ENCODE peak calls at places on chromosomes 3 and 15, in ten cellular contexts. V is sigmoid colon; U is psoas muscle; R is effector memory CD4-positive, alpha-beta T cell; B is body of pancreas; S is astrocyte; L is GM23248; H is Peyer's patch; A is colonic mucosa; O is pancreas. Z is an unnamed sample.
A peak's percentile ranks its signal among the peaks of the same experiment; 100 is the strongest.

GRCh38 chr15:101307048-101307896 is 12.2 kb upstream of the SNRPA1 start:
- DNase-seq in V (peak; percentile 46), U (no peak), R (no peak), B (peak; percentile 6), S (no peak), L (no peak), H (no peak), A (no peak), O (no peak), Z (no peak)

GRCh38 chr3:52831500-52832301 is 1.2 kb upstream of the ITIH4 start:
- DNase-seq in V (peak; percentile 85), U (peak; percentile 80), R (no peak), B (peak; percentile 74), S (peak; percentile 61), L (peak; percentile 87), H (no peak), A (peak; percentile 61), O (no peak), Z (no peak)

GRCh38 chr3:49715611-49716121 is 3.8 kb downstream of the AMIGO3 start:
- DNase-seq in V (peak; percentile 65), U (no peak), R (no peak), B (peak; percentile 20), S (no peak), L (no peak), H (no peak), A (no peak), O (no peak), Z (no peak)

GRCh38 chr3:78604328-78604727 is 1163.5 kb downstream of the ROBO1 start:
- DNase-seq in V (no peak), U (no peak), R (no peak), B (no peak), S (peak; percentile 88), L (peak; percentile 77), H (no peak), A (no peak), O (no peak), Z (no peak)

GRCh38 chr15:67105065-67105951 is 39.9 kb downstream of the SMAD3 start:
- DNase-seq in V (peak; percentile 83), U (peak; percentile 69), R (no peak), B (peak; percentile 82), S (peak; percentile 99), L (peak; percentile 98), H (no peak), A (peak; percentile 48), O (peak; percentile 63), Z (no peak)

GRCh38 chr15:27237319-27237939 is 266.4 kb downstream of the GABRG3 start:
- DNase-seq in V (no peak), U (no peak), R (no peak), B (no peak), S (no peak), L (no peak), H (no peak), A (no peak), O (no peak), Z (no peak)

GRCh38 chr15:63970723-63971426 is 75.4 kb downstream of the DAPK2 start:
- DNase-seq in V (no peak), U (no peak), R (no peak), B (no peak), S (no peak), L (peak; percentile 24), H (peak; percentile 40), A (no peak), O (no peak), Z (no peak)

GRCh38 chr3:129756871-129757270 is 136.6 kb downstream of the TMCC1 start:
- DNase-seq in V (no peak), U (no peak), R (no peak), B (no peak), S (peak; percentile 52), L (peak; percentile 48), H (no peak), A (no peak), O (no peak), Z (no peak)

GRCh38 chr15:45612790-45613415 is 21.9 kb upstream of the SQOR start:
- DNase-seq in V (no peak), U (no peak), R (no peak), B (no peak), S (no peak), L (peak; percentile 57), H (no peak), A (no peak), O (no peak), Z (no peak)

GRCh38 chr15:64004582-64004981 is 41.7 kb downstream of the DAPK2 start:
- DNase-seq in V (no peak), U (peak; percentile 44), R (no peak), B (peak; percentile 87), S (no peak), L (peak; percentile 43), H (peak; percentile 78), A (peak; percentile 86), O (peak; percentile 67), Z (no peak)

GRCh38 chr15:63305276-63305675 is 27.9 kb downstream of the APH1B start:
- DNase-seq in V (no peak), U (no peak), R (no peak), B (no peak), S (no peak), L (no peak), H (no peak), A (no peak), O (no peak), Z (no peak)

GRCh38 chr3:126349071-126349470 is 8.1 kb downstream of the KLF15 start:
- DNase-seq in V (peak; percentile 66), U (no peak), R (no peak), B (no peak), S (no peak), L (no peak), H (peak; percentile 42), A (no peak), O (no peak), Z (no peak)

GRCh38 chr3:62876064-62876463 is 848 bp upstream of the CADPS start:
- DNase-seq in V (no peak), U (no peak), R (no peak), B (peak; percentile 63), S (peak; percentile 64), L (peak; percentile 77), H (peak; percentile 58), A (peak; percentile 69), O (peak; percentile 57), Z (peak; percentile 78)

GRCh38 chr3:141920701-141921100 is 44.3 kb downstream of the ATP1B3 start:
- DNase-seq in V (no peak), U (no peak), R (no peak), B (no peak), S (no peak), L (peak; percentile 7), H (no peak), A (peak; percentile 7), O (no peak), Z (no peak)

GRCh38 chr3:69739204-69740102 is at the start of gene MITF:
- DNase-seq in V (peak; percentile 96), U (peak; percentile 94), R (no peak), B (peak; percentile 88), S (peak; percentile 77), L (peak; percentile 97), H (peak; percentile 89), A (peak; percentile 95), O (peak; percentile 89), Z (peak; percentile 80)

GRCh38 chr3:38579551-38580449 is 69.7 kb downstream of the SCN5A start:
- DNase-seq in V (no peak), U (no peak), R (no peak), B (no peak), S (peak; percentile 7), L (no peak), H (peak; percentile 26), A (no peak), O (no peak), Z (no peak)

GRCh38 chr15:95663156-95663831 is 667.2 kb upstream of the NR2F2 start:
- DNase-seq in V (no peak), U (no peak), R (no peak), B (no peak), S (peak; percentile 76), L (peak; percentile 78), H (no peak), A (no peak), O (no peak), Z (no peak)

GRCh38 chr15:72133211-72133610 is 15.0 kb downstream of the SENP8 start:
- DNase-seq in V (no peak), U (no peak), R (no peak), B (no peak), S (no peak), L (no peak), H (no peak), A (no peak), O (no peak), Z (no peak)

GRCh38 chr3:34183581-34184313 is 385.3 kb downstream of the PDCD6IP start:
- DNase-seq in V (no peak), U (no peak), R (no peak), B (no peak), S (no peak), L (no peak), H (no peak), A (peak; percentile 22), O (no peak), Z (no peak)

GRCh38 chr3:186828340-186828739 is 14.2 kb upstream of the ADIPOQ start:
- DNase-seq in V (no peak), U (no peak), R (no peak), B (no peak), S (no peak), L (no peak), H (no peak), A (no peak), O (no peak), Z (no peak)
- H3K4me3 ChIP-seq in V (no peak overlapping the region), U (no peak overlapping the region), R (no peak overlapping the region), B (no peak overlapping the region), S (no peak overlapping the region), L (no peak overlapping the region), H (no peak overlapping the region), A (no peak overlapping the region), O (no peak overlapping the region), Z (no peak overlapping the region)

GRCh38 chr3:185740133-185740532 is 84.7 kb downstream of the IGF2BP2 start:
- DNase-seq in V (no peak), U (no peak), R (no peak), B (no peak), S (no peak), L (no peak), H (no peak), A (no peak), O (no peak), Z (no peak)
- H3K4me1 ChIP-seq in V (no peaks in the 10 kb centered on the region), U (peaks cover 2% of the 10 kb centered on the region), R (no peaks in the 10 kb centered on the region), B (no peaks in the 10 kb centered on the region), S (peaks cover 22% of the 10 kb centered on the region), L (peaks cover 44% of the 10 kb centered on the region), H (no peaks in the 10 kb centered on the region), A (no peaks in the 10 kb centered on the region), O (no peaks in the 10 kb centered on the region), Z (no peaks in the 10 kb centered on the region)

GRCh38 chr15:60355148-60355857 is 42.5 kb downstream of the ANXA2 start:
- DNase-seq in V (no peak), U (no peak), R (no peak), B (no peak), S (no peak), L (no peak), H (no peak), A (no peak), O (no peak), Z (no peak)
- H3K36me3 ChIP-seq in V (peaks cover 55% of the 10 kb centered on the region), U (peaks cover 100% of the 10 kb centered on the region), R (peaks cover 76% of the 10 kb centered on the region), B (peaks cover 8% of the 10 kb centered on the region), S (peaks cover 90% of the 10 kb centered on the region), L (peaks cover 100% of the 10 kb centered on the region), H (no peaks in the 10 kb centered on the region), A (peaks cover 22% of the 10 kb centered on the region), O (peaks cover 6% of the 10 kb centered on the region), Z (peaks cover 15% of the 10 kb centered on the region)

DNA sequence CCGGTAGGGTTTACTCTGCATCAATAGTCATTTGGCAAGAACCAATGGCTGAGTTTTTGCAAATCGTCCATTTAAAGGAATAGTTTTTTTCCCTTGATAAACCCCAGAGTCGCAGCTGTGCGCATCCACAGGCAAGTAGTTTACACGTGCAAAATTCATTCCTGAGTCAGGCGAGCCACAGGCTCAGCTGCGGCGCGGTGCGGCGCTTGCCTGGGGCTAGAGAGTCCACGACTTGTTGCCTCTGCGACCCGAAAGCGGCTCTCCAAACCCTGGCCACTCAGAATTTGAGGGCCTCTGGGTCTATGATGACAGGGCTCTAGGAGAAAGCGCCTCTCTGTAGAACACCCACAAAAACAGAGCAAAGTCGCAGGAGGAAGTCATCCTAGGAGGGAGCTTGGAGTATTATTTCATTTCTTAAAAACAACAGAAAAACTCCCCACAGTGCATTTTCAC is 36.6 kb downstream of the ZIC4 start:
- DNase-seq in V (no peak), U (no peak), R (no peak), B (no peak), S (no peak), L (no peak), H (no peak), A (no peak), O (no peak), Z (no peak)
- H3K4me3 ChIP-seq in V (no peak overlapping the region), U (no peak overlapping the region), R (no peak overlapping the region), B (no peak overlapping the region), S (peak overlapping the region; percentile 61), L (no peak overlapping the region), H (no peak overlapping the region), A (no peak overlapping the region), O (no peak overlapping the region), Z (no peak overlapping the region)